ENCODE peak calls at places on chromosome 6, in eight cellular contexts. U, Z, O, W, V, L, I and M are unnamed samples.

GRCh38 chr6:46848684-46849360 is 55.6 kb downstream of the MEP1A start:
- DNase-seq in U (peak), Z (peak), O (peak), W (peak), V (peak), L (peak), I (peak), M (peak)

GRCh38 chr6:38651121-38651784 is 11.5 kb upstream of the BTBD9 start:
- DNase-seq in U (no peak), Z (no peak), O (no peak), W (no peak), V (no peak), L (no peak), I (no peak), M (no peak)

GRCh38 chr6:4349323-4349722 is 213.9 kb upstream of the ECI2 start:
- DNase-seq in U (no peak), Z (no peak), O (no peak), W (no peak), V (no peak), L (no peak), I (no peak), M (no peak)

GRCh38 chr6:137495652-137496391 is 1.6 kb upstream of the OLIG3 start:
- DNase-seq in U (no peak), Z (no peak), O (no peak), W (no peak), V (no peak), L (no peak), I (no peak), M (no peak)

GRCh38 chr6:134436950-134437349 is 119.0 kb upstream of the SGK1 start:
- DNase-seq in U (no peak), Z (peak), O (no peak), W (no peak), V (no peak), L (no peak), I (no peak), M (no peak)

GRCh38 chr6:169974663-169975062 is 223.2 kb downstream of the ERMARD start:
- DNase-seq in U (no peak), Z (no peak), O (no peak), W (peak), V (no peak), L (no peak), I (no peak), M (no peak)

GRCh38 chr6:35633579-35634089 is 55.1 kb downstream of the FKBP5 start:
- DNase-seq in U (no peak), Z (no peak), O (no peak), W (no peak), V (no peak), L (no peak), I (no peak), M (no peak)

GRCh38 chr6:7004581-7005297 is 103.0 kb upstream of the RREB1 start:
- DNase-seq in U (no peak), Z (no peak), O (no peak), W (no peak), V (no peak), L (no peak), I (no peak), M (no peak)

GRCh38 chr6:48535569-48535968 is 424.6 kb upstream of the PTCHD4 start:
- DNase-seq in U (peak), Z (no peak), O (no peak), W (no peak), V (no peak), L (peak), I (no peak), M (peak)

GRCh38 chr6:18215436-18215835 is 48.9 kb downstream of the DEK start:
- DNase-seq in U (no peak), Z (no peak), O (no peak), W (no peak), V (no peak), L (no peak), I (no peak), M (no peak)

GRCh38 chr6:170435766-170436165 is 117.3 kb downstream of the PSMB1 start:
- DNase-seq in U (no peak), Z (no peak), O (no peak), W (no peak), V (no peak), L (no peak), I (no peak), M (no peak)

GRCh38 chr6:139927236-139927635 is 552.8 kb upstream of the CITED2 start:
- DNase-seq in U (peak), Z (no peak), O (no peak), W (no peak), V (no peak), L (no peak), I (no peak), M (no peak)

GRCh38 chr6:10248378-10248843 is 166.5 kb downstream of the TFAP2A start:
- DNase-seq in U (peak), Z (peak), O (no peak), W (no peak), V (no peak), L (peak), I (no peak), M (no peak)

GRCh38 chr6:57127763-57128162 is 37.8 kb downstream of the ZNF451 start:
- DNase-seq in U (no peak), Z (no peak), O (no peak), W (no peak), V (no peak), L (no peak), I (no peak), M (no peak)

GRCh38 chr6:138509371-138509770 is 10.1 kb upstream of the NHSL1 start:
- DNase-seq in U (no peak), Z (peak), O (peak), W (no peak), V (no peak), L (peak), I (no peak), M (no peak)

GRCh38 chr6:145814035-145814500 is 527 bp downstream of the FBXO30 start:
- DNase-seq in U (peak), Z (peak), O (peak), W (no peak), V (peak), L (peak), I (no peak), M (no peak)

DNA sequence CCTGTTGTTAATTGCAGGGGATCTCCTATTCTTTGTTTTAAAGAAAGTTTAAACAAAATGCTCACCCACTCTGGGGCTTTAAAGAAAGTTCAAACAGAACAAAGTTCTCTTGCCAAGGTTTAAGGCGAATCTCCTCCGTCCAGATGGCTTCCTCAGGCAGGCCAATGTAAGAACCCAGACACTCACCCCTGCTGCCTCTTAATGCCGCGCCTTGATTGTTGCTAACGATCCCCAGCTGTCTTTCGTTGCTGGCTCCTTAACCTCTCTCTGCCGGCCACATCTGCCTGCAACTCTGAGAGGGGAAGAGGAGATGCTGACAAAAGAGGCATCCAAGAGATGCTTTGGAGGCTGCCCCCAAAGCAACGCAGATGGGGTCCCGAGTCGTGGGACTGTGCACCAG is 235.0 kb upstream of the PRDM1 start:
- DNase-seq in U (no peak), Z (no peak), O (no peak), W (no peak), V (no peak), L (peak), I (no peak), M (no peak)
- H3K27ac ChIP-seq in U (no peak), Z (no peak), O (no peak), W (no peak), V (no peak), L (no peak), I (no peak), M (no peak)

DNA sequence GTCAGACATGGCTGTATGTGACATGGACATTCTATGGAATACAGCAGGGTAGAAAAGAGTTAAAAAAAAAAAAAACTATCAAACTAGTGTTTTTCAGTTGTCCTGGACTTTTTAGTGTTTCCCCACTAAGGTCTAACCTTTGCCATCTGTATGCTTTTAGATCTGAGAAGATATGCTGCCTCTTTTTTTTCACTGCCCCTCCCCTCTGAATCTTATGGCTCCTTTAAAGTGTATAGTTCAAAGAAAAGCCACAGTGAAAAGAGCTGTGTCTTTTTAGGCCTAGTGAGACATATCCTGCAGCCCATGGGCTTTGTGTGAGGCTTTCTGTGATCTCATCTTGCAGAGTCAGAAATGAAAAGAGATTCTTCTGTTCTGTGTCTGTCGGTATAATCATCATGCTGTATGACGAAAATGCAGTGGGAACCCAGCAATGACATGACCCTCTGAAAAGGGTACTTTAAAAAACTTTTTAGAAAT is 29.3 kb downstream of the ADGRG6 start:
- DNase-seq in U (peak), Z (no peak), O (no peak), W (no peak), V (no peak), L (no peak), I (no peak), M (no peak)
- H3K27ac ChIP-seq in U (no peak), Z (peak), O (no peak), W (no peak), V (no peak), L (no peak), I (no peak), M (peak)

GRCh38 chr6:129683606-129684322 is 26.2 kb downstream of the ARHGAP18 start:
- DNase-seq in U (peak), Z (peak), O (no peak), W (peak), V (peak), L (peak), I (peak), M (peak)

GRCh38 chr6:129685640-129686031 is 24.3 kb downstream of the ARHGAP18 start:
- DNase-seq in U (no peak), Z (no peak), O (no peak), W (no peak), V (no peak), L (no peak), I (no peak), M (no peak)

GRCh38 chr6:129684323-129684884 is 25.6 kb downstream of the ARHGAP18 start:
- DNase-seq in U (no peak), Z (no peak), O (no peak), W (no peak), V (no peak), L (no peak), I (no peak), M (no peak)

GRCh38 chr6:129684903-129685639 is 24.9 kb downstream of the ARHGAP18 start:
- DNase-seq in U (no peak), Z (no peak), O (no peak), W (no peak), V (no peak), L (no peak), I (no peak), M (no peak)

DNA sequence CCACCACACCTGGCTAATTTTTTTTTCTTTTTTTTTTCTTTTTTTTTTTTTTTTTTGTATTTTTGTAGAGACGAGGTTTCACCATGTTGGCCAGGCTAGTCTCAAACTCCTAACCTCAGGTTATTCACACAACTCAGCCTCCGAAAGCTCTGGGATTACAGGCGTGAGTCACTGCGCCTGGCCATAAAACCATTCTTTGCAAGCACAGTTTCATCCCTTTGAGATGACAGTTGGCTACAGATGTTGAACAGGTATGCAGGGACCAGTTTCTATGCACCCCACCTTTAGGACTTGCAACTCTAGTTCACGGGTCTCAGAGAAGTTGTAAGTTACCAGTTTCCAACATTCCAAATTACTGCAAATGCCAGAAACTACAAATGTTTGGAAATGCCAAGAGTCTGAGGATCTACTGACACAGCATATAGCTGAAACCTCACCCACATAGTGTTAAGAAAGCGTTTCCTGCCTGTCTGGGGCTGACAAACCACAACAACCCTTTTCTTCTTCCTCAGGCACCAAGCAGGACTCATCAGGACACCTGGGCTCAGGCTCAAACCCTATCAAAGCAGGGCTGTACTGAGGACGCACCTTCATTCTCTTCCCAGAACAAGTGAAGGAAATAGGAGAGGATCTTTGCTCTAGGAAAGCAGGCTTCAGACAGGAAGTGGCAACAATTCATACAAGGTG is 22.9 kb downstream of the ARHGAP18 start:
- DNase-seq in U (peak), Z (no peak), O (no peak), W (no peak), V (no peak), L (no peak), I (no peak), M (peak)
- H3K27ac ChIP-seq in U (no peak), Z (peak), O (no peak), W (no peak), V (no peak), L (no peak), I (peak), M (peak)

DNA sequence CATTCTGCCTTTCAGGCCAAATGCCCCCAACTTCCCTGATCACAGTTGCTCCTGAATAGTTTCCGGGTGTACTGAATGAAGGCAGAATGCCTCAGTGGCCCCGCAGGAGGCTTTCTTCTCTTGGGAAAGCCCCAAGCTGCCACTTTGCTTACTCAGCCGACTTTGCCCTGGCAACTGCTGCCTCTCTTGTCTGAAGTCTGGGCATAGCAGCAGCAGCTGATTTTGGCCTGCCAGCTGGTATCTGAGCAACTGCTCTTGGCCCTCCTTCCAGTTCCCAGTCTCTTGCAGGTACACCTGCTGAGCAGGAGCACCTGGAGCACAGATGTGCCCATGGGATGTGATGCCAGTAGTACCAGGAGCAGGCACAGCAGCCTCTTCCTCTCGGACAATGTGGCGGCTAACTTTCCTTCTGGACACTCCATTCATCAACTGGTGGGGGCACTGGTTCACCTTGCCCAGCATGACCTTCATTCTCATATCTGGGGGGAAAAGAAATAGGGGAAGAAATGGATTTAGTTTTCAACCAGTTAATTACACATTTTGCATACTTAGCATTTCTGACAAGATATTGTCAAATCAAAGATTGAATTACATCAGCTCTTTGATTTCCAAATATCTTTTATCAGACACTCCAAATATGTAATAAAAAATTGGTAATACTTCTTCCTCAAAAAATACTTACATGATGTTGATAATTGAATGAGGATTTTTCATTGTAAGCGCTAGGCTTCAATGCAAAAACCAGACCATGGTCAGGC is 468.2 kb downstream of the PKHD1 start:
- DNase-seq in U (peak), Z (no peak), O (no peak), W (no peak), V (no peak), L (no peak), I (no peak), M (no peak)
- H3K27ac ChIP-seq in U (no peak), Z (no peak), O (no peak), W (no peak), V (no peak), L (no peak), I (no peak), M (no peak)

GRCh38 chr6:108561742-108562502 is 1.2 kb downstream of the FOXO3 start:
- DNase-seq in U (peak), Z (peak), O (peak), W (peak), V (peak), L (peak), I (peak), M (no peak)
- H3K27ac ChIP-seq in U (peak), Z (peak), O (no peak), W (peak), V (peak), L (peak), I (peak), M (peak)

DNA sequence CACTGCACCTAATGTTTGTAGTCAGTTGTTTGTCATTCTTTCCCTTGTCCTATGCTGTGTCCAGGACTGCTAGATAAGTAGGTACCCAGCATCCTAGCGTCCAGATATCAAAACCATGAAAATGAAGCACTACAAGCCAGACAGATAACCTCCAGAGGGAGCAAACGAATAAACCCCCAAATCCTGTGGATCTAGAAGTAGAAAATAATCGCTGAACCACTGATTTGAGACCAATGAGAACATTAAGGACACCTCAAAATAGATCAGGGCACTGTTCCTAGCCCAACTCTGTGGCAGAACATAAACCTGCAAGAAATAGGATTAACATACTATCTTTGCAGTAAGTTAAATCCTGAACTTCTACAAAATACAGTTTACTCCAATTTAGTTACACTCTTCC is 1.1 kb upstream of the KLHL32 start:
- DNase-seq in U (no peak), Z (no peak), O (no peak), W (no peak), V (no peak), L (no peak), I (no peak), M (no peak)
- H3K27ac ChIP-seq in U (no peak), Z (no peak), O (peak), W (peak), V (no peak), L (no peak), I (peak), M (no peak)

DNA sequence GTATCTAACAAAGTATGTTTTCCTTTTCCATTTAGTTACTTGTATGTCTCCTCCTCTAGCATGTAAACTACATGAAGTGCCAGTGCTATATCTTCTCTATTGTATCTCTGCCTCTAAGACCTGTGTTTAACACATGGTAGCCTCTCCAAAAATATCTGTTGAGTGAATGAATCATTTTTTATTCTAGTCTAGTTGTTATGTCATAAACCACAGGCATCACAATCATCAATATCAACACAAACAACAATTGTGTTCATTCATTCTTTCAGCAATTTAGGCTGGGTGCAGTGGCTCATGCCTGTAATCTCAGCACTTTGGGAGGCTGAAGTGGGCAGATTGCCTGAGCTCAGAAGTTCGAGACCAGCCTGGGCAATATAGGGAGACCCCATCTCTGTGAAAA is 111.6 kb upstream of the EYA4 start:
- DNase-seq in U (peak), Z (no peak), O (no peak), W (no peak), V (no peak), L (no peak), I (no peak), M (no peak)
- H3K27ac ChIP-seq in U (no peak), Z (no peak), O (no peak), W (no peak), V (no peak), L (no peak), I (no peak), M (no peak)

GRCh38 chr6:168526841-168527281 is 85.9 kb downstream of the SMOC2 start:
- DNase-seq in U (no peak), Z (no peak), O (no peak), W (no peak), V (peak), L (no peak), I (no peak), M (no peak)
- H3K27ac ChIP-seq in U (no peak), Z (no peak), O (no peak), W (peak), V (no peak), L (no peak), I (no peak), M (no peak)